ENCODE peak calls at places on chromosomes 4 and X, in five cellular contexts. Y is tibial nerve, F is upper lobe of right lung, N is lung, T is cardiac fibroblast. D is an unnamed sample.

GRCh38 chr4:48899950-48900349 is 6.6 kb downstream of the OCIAD2 start:
- DNase-seq in T (peak; percentile 75), Y (no peak), N (no peak), F (no peak), D (peak; percentile 85)

GRCh38 chr4:15065516-15065915 is 63.2 kb downstream of the CPEB2 start:
- DNase-seq in F (no peak), T (no peak), N (no peak), Y (no peak), D (no peak)

GRCh38 chrX:150482537-150483217 is 85.7 kb upstream of the MTM1 start:
- DNase-seq in Y (no peak), T (peak; percentile 73), F (no peak), N (no peak), D (peak; percentile 63)

GRCh38 chrX:149641832-149642231 is 10.2 kb upstream of the TMEM185A start:
- DNase-seq in Y (no peak), F (no peak), T (peak; percentile 18), N (no peak), D (no peak)

GRCh38 chrX:17078031-17078730 is 131.7 kb downstream of the REPS2 start:
- DNase-seq in T (peak; percentile 22), Y (no peak), F (no peak), N (no peak), D (peak; percentile 16)

GRCh38 chrX:18448416-18448815 is 23.0 kb downstream of the CDKL5 start:
- DNase-seq in F (no peak), N (no peak), T (no peak), Y (no peak), D (no peak)

GRCh38 chr4:5461477-5461876 is 246.9 kb downstream of the EVC2 start:
- DNase-seq in Y (no peak), F (peak; percentile 59), N (no peak), T (no peak), D (no peak)

GRCh38 chrX:138872537-138872936 is 161.0 kb upstream of the FGF13 start:
- DNase-seq in Y (no peak), F (no peak), N (no peak), T (no peak), D (no peak)

GRCh38 chr4:94486372-94486801 is 34.6 kb downstream of the PDLIM5 start:
- DNase-seq in T (peak; percentile 62), Y (no peak), N (peak; percentile 35), F (no peak), D (peak; percentile 50)

GRCh38 chrX:29397506-29397905 is 810.3 kb downstream of the IL1RAPL1 start:
- DNase-seq in T (peak; percentile 31), N (no peak), F (no peak), Y (no peak), D (peak; percentile 80)

GRCh38 chr4:47213971-47214370 is 182.6 kb downstream of the GABRB1 start:
- DNase-seq in T (peak; percentile 97), Y (no peak), F (no peak), N (no peak), D (peak; percentile 94)

GRCh38 chrX:14729058-14729457 is 143.8 kb downstream of the FANCB start:
- DNase-seq in T (no peak), N (no peak), Y (no peak), F (no peak), D (peak; percentile 2)

GRCh38 chrX:18271309-18271708 is 50.6 kb upstream of the BEND2 start:
- DNase-seq in Y (no peak), N (no peak), T (no peak), F (no peak), D (no peak)

GRCh38 chr4:133320576-133321170 is 171.6 kb downstream of the PCDH10 start:
- DNase-seq in F (no peak), Y (no peak), T (peak; percentile 42), N (no peak), D (peak; percentile 65)

GRCh38 chrX:131762802-131763234 is 218.9 kb downstream of the OR13H1 start:
- DNase-seq in F (no peak), N (peak; percentile 63), Y (no peak), T (no peak), D (no peak)
- H3K4me3 ChIP-seq in F (no peak overlapping the region), N (peak overlapping the region; percentile 3), Y (no peak overlapping the region), T (no peak overlapping the region), D (no peak overlapping the region)

GRCh38 chrX:101262590-101262989 is 28.5 kb downstream of the TAF7L start:
- DNase-seq in F (no peak), T (no peak), N (no peak), Y (no peak), D (no peak)

GRCh38 chrX:101258260-101258581 is 32.9 kb downstream of the TAF7L start:
- DNase-seq in T (no peak), Y (no peak), N (no peak), F (no peak), D (no peak)

GRCh38 chrX:101257448-101258259 is 33.5 kb downstream of the TAF7L start:
- DNase-seq in N (no peak), Y (no peak), T (peak; percentile 54), F (no peak), D (peak; percentile 76)

GRCh38 chrX:101263766-101264165 is 27.4 kb downstream of the TAF7L start:
- DNase-seq in F (no peak), T (no peak), N (no peak), Y (no peak), D (no peak)

GRCh38 chrX:101260435-101260834 is 30.7 kb downstream of the TAF7L start:
- DNase-seq in N (no peak), F (no peak), T (peak; percentile 25), Y (no peak), D (peak; percentile 36)
- TF ChIP-seq CTCF in N (no peak), F (no peak), T (peak; percentile 25), Y (no peak), D (peak; percentile 57)

DNA sequence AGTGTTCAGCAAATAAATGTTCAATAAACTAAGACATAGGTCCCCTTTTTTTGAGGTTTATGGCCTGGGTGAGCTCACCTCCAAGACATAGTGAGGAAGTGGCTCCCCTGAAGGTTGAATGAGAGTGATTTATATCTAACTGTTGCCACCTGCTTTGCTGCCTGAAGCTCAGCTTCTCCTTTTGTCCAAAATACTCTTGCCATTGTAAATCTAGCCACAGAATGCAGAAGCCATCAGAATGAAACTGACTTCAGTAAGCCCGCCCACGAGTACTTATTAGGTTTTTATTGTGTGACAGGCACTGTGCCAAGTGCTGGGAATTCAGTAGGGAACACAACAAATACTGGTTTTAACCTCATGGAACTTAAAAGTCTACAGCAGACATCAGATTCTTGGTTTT is 18.0 kb downstream of the SPINK2 start:
- DNase-seq in T (no peak), Y (no peak), N (no peak), F (no peak), D (peak; percentile 24)
- H3K4me3 ChIP-seq in T (no peak overlapping the region), Y (no peak overlapping the region), N (no peak overlapping the region), F (no peak overlapping the region), D (no peak overlapping the region)

DNA sequence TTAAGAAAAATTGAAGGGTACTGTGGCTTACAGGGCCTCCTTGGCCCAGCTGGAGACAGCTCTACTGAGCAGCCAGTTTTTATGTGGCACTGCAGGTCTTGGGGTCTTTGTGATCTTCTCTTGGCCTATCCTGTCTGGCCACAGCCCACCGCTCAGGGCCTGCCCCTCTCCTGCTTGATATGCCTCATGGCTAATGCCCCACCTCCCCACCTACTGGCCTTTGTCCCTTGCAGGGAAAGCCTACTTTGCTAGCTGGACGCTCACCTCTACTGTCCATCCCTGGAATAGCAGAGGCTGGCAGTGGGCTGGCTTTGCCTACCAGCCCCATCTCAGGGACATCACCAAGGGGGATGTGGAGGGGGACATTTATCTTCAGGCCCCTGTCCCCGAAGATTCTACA is 134.1 kb downstream of the PJA1 start:
- DNase-seq in T (no peak), N (peak; percentile 24), F (no peak), Y (no peak), D (no peak)
- TF ChIP-seq CTCF in T (peak; percentile 41), N (no peak), F (no peak), Y (no peak), D (peak; percentile 29)

GRCh38 chr4:146099585-146099984 is 75.9 kb upstream of the LSM6 start:
- DNase-seq in F (no peak), T (no peak), Y (no peak), N (no peak), D (no peak)
- H3K4me3 ChIP-seq in F (no peak overlapping the region), T (no peak overlapping the region), Y (no peak overlapping the region), N (no peak overlapping the region), D (no peak overlapping the region)

DNA sequence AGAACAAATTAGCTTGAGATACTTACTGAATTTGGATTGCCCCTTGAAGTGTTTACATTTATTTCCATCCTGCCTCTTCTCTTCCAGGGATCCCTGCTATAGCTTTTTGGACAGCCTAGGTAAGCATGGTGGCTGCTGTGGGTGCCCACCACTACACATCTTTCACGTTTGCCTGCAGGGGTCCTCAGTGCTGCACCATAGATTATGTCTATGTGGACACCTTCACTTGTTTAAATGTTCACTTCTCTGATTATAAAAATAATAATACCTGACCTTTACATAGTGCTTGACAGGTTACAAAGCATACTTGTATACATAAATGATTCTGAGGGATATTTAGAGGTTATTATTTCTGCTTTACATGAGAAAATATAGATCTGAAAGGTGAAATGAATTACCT is 67.9 kb upstream of the SLC4A4 start:
- DNase-seq in T (peak; percentile 53), F (no peak), N (no peak), Y (no peak), D (peak; percentile 33)
- TF ChIP-seq CTCF in T (peak; percentile 43), F (peak; percentile 35), N (no peak), Y (no peak), D (peak; percentile 42)

DNA sequence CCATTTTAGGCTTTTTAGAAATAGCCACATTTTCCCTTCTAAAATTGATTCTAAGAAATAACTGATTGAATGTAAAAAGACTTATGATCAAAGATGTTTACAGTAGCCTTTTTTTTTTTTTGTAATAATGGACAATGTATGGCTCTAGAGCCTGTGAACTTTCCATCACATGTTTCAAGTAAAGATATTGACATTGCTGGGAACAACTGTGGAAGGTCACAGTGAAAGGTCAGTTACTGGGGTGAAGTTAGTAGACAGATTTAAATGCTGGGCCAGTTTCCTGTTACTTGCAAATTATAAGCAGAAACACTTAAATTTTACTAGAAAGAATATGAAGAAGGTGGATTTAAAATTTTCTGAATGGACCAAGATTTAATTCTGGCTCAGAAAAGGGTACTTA is 18.4 kb downstream of the PAGE2 start:
- DNase-seq in T (no peak), Y (no peak), F (no peak), N (no peak), D (no peak)
- H3K4me3 ChIP-seq in T (no peak overlapping the region), Y (no peak overlapping the region), F (no peak overlapping the region), N (no peak overlapping the region), D (no peak overlapping the region)

GRCh38 chrX:103258275-103258674 is 3.3 kb upstream of the TCEAL8 start:
- DNase-seq in T (no peak), N (no peak), Y (no peak), F (no peak), D (no peak)
- TF ChIP-seq CTCF in T (no peak), N (no peak), Y (no peak), F (no peak), D (no peak)